ENCODE peak calls at places on chromosomes 6 and 20, in ten cellular contexts. One of them, this sample, is unnamed.

GRCh38 chr20:50034567-50035170 is 51.9 kb downstream of the SNAI1 start:
- DNase-seq in hippocampal formation: no peak
- DNase-seq in activated T-helper 1 cell treated with anti-CD3 and anti-CD28 coated beads, Interleukin-12 subunit alpha, Interleukin-12 subunit beta, Interleukin-2, Interleukin-4 antibody, amounts not matched to agents 30 ng/mL and 10 ng/mL and 1 ng/mL, durations not matched to agents 14 hours and 24 hours and 36 hours: no peak
- DNase-seq in mammary epithelial cell: peak
- DNase-seq in A172: peak
- DNase-seq in activated gamma-delta T cell treated with Interleukin-2 at 50 U/mL for 16 hours: no peak
- DNase-seq in stimulated activated CD8-positive, alpha-beta memory T cell treated with anti-CD3 and anti-CD28 coated beads, Interleukin-4, amount 100 ng/mL, for 48 hours: no peak
- DNase-seq in T-helper 17 cell: no peak
- DNase-seq in dorsolateral prefrontal cortex: no peak
- DNase-seq in MCF 10A: peak
- DNase-seq in this sample: peak

GRCh38 chr20:20553534-20553933 is 158.9 kb downstream of the RALGAPA2 start:
- DNase-seq in dorsolateral prefrontal cortex: no peak
- DNase-seq in stimulated activated CD8-positive, alpha-beta memory T cell treated with anti-CD3 and anti-CD28 coated beads, Interleukin-4, amount 100 ng/mL, for 48 hours: no peak
- DNase-seq in activated T-helper 1 cell treated with anti-CD3 and anti-CD28 coated beads, Interleukin-12 subunit alpha, Interleukin-12 subunit beta, Interleukin-2, Interleukin-4 antibody, amounts not matched to agents 30 ng/mL and 10 ng/mL and 1 ng/mL, durations not matched to agents 14 hours and 24 hours and 36 hours: no peak
- DNase-seq in hippocampal formation: no peak
- DNase-seq in T-helper 17 cell: no peak
- DNase-seq in mammary epithelial cell: no peak
- DNase-seq in activated gamma-delta T cell treated with Interleukin-2 at 50 U/mL for 16 hours: no peak
- DNase-seq in MCF 10A: no peak
- DNase-seq in A172: no peak
- DNase-seq in this sample: no peak

GRCh38 chr20:20603339-20603990 is 109.0 kb downstream of the RALGAPA2 start:
- DNase-seq in activated T-helper 1 cell treated with anti-CD3 and anti-CD28 coated beads, Interleukin-12 subunit alpha, Interleukin-12 subunit beta, Interleukin-2, Interleukin-4 antibody, amounts not matched to agents 30 ng/mL and 10 ng/mL and 1 ng/mL, durations not matched to agents 14 hours and 24 hours and 36 hours: no peak
- DNase-seq in hippocampal formation: no peak
- DNase-seq in dorsolateral prefrontal cortex: no peak
- DNase-seq in activated gamma-delta T cell treated with Interleukin-2 at 50 U/mL for 16 hours: peak
- DNase-seq in A172: no peak
- DNase-seq in MCF 10A: peak
- DNase-seq in T-helper 17 cell: no peak
- DNase-seq in mammary epithelial cell: peak
- DNase-seq in stimulated activated CD8-positive, alpha-beta memory T cell treated with anti-CD3 and anti-CD28 coated beads, Interleukin-4, amount 100 ng/mL, for 48 hours: no peak
- DNase-seq in this sample: peak

GRCh38 chr20:49501917-49502316 is 19.4 kb upstream of the KCNB1 start:
- DNase-seq in MCF 10A: no peak
- DNase-seq in activated gamma-delta T cell treated with Interleukin-2 at 50 U/mL for 16 hours: no peak
- DNase-seq in dorsolateral prefrontal cortex: no peak
- DNase-seq in activated T-helper 1 cell treated with anti-CD3 and anti-CD28 coated beads, Interleukin-12 subunit alpha, Interleukin-12 subunit beta, Interleukin-2, Interleukin-4 antibody, amounts not matched to agents 30 ng/mL and 10 ng/mL and 1 ng/mL, durations not matched to agents 14 hours and 24 hours and 36 hours: no peak
- DNase-seq in stimulated activated CD8-positive, alpha-beta memory T cell treated with anti-CD3 and anti-CD28 coated beads, Interleukin-4, amount 100 ng/mL, for 48 hours: no peak
- DNase-seq in mammary epithelial cell: peak
- DNase-seq in hippocampal formation: no peak
- DNase-seq in A172: peak
- DNase-seq in T-helper 17 cell: no peak
- DNase-seq in this sample: peak

GRCh38 chr6:10595731-10596664 is 74.8 kb downstream of the GCNT2 start:
- DNase-seq in MCF 10A: peak
- DNase-seq in activated gamma-delta T cell treated with Interleukin-2 at 50 U/mL for 16 hours: no peak
- DNase-seq in mammary epithelial cell: no peak
- DNase-seq in A172: peak
- DNase-seq in activated T-helper 1 cell treated with anti-CD3 and anti-CD28 coated beads, Interleukin-12 subunit alpha, Interleukin-12 subunit beta, Interleukin-2, Interleukin-4 antibody, amounts not matched to agents 30 ng/mL and 10 ng/mL and 1 ng/mL, durations not matched to agents 14 hours and 24 hours and 36 hours: no peak
- DNase-seq in dorsolateral prefrontal cortex: no peak
- DNase-seq in stimulated activated CD8-positive, alpha-beta memory T cell treated with anti-CD3 and anti-CD28 coated beads, Interleukin-4, amount 100 ng/mL, for 48 hours: no peak
- DNase-seq in T-helper 17 cell: no peak
- DNase-seq in hippocampal formation: no peak
- DNase-seq in this sample: peak

GRCh38 chr6:22766979-22767378 is 197.6 kb downstream of the HDGFL1 start:
- DNase-seq in MCF 10A: no peak
- DNase-seq in dorsolateral prefrontal cortex: no peak
- DNase-seq in T-helper 17 cell: no peak
- DNase-seq in activated gamma-delta T cell treated with Interleukin-2 at 50 U/mL for 16 hours: no peak
- DNase-seq in activated T-helper 1 cell treated with anti-CD3 and anti-CD28 coated beads, Interleukin-12 subunit alpha, Interleukin-12 subunit beta, Interleukin-2, Interleukin-4 antibody, amounts not matched to agents 30 ng/mL and 10 ng/mL and 1 ng/mL, durations not matched to agents 14 hours and 24 hours and 36 hours: no peak
- DNase-seq in A172: no peak
- DNase-seq in mammary epithelial cell: peak
- DNase-seq in hippocampal formation: no peak
- DNase-seq in stimulated activated CD8-positive, alpha-beta memory T cell treated with anti-CD3 and anti-CD28 coated beads, Interleukin-4, amount 100 ng/mL, for 48 hours: no peak
- DNase-seq in this sample: peak

GRCh38 chr6:170040906-170041305 is 250.0 kb downstream of the DLL1 start:
- DNase-seq in dorsolateral prefrontal cortex: no peak
- DNase-seq in mammary epithelial cell: no peak
- DNase-seq in MCF 10A: no peak
- DNase-seq in activated gamma-delta T cell treated with Interleukin-2 at 50 U/mL for 16 hours: no peak
- DNase-seq in stimulated activated CD8-positive, alpha-beta memory T cell treated with anti-CD3 and anti-CD28 coated beads, Interleukin-4, amount 100 ng/mL, for 48 hours: no peak
- DNase-seq in A172: no peak
- DNase-seq in activated T-helper 1 cell treated with anti-CD3 and anti-CD28 coated beads, Interleukin-12 subunit alpha, Interleukin-12 subunit beta, Interleukin-2, Interleukin-4 antibody, amounts not matched to agents 30 ng/mL and 10 ng/mL and 1 ng/mL, durations not matched to agents 14 hours and 24 hours and 36 hours: no peak
- DNase-seq in T-helper 17 cell: no peak
- DNase-seq in hippocampal formation: no peak
- DNase-seq in this sample: no peak

GRCh38 chr6:36546664-36546957 is 668 bp downstream of the STK38 start:
- DNase-seq in A172: no peak
- DNase-seq in activated T-helper 1 cell treated with anti-CD3 and anti-CD28 coated beads, Interleukin-12 subunit alpha, Interleukin-12 subunit beta, Interleukin-2, Interleukin-4 antibody, amounts not matched to agents 30 ng/mL and 10 ng/mL and 1 ng/mL, durations not matched to agents 14 hours and 24 hours and 36 hours: no peak
- DNase-seq in MCF 10A: no peak
- DNase-seq in dorsolateral prefrontal cortex: no peak
- DNase-seq in T-helper 17 cell: no peak
- DNase-seq in activated gamma-delta T cell treated with Interleukin-2 at 50 U/mL for 16 hours: no peak
- DNase-seq in mammary epithelial cell: peak
- DNase-seq in hippocampal formation: no peak
- DNase-seq in stimulated activated CD8-positive, alpha-beta memory T cell treated with anti-CD3 and anti-CD28 coated beads, Interleukin-4, amount 100 ng/mL, for 48 hours: no peak
- DNase-seq in this sample: no peak

GRCh38 chr6:141123084-141123483 is 1009.6 kb upstream of the GJE1 start:
- DNase-seq in hippocampal formation: no peak
- DNase-seq in mammary epithelial cell: no peak
- DNase-seq in A172: no peak
- DNase-seq in dorsolateral prefrontal cortex: no peak
- DNase-seq in activated gamma-delta T cell treated with Interleukin-2 at 50 U/mL for 16 hours: no peak
- DNase-seq in T-helper 17 cell: no peak
- DNase-seq in activated T-helper 1 cell treated with anti-CD3 and anti-CD28 coated beads, Interleukin-12 subunit alpha, Interleukin-12 subunit beta, Interleukin-2, Interleukin-4 antibody, amounts not matched to agents 30 ng/mL and 10 ng/mL and 1 ng/mL, durations not matched to agents 14 hours and 24 hours and 36 hours: no peak
- DNase-seq in MCF 10A: no peak
- DNase-seq in stimulated activated CD8-positive, alpha-beta memory T cell treated with anti-CD3 and anti-CD28 coated beads, Interleukin-4, amount 100 ng/mL, for 48 hours: no peak
- DNase-seq in this sample: no peak

GRCh38 chr6:163570579-163571231 is 156.2 kb downstream of the QKI start:
- DNase-seq in activated gamma-delta T cell treated with Interleukin-2 at 50 U/mL for 16 hours: no peak
- DNase-seq in stimulated activated CD8-positive, alpha-beta memory T cell treated with anti-CD3 and anti-CD28 coated beads, Interleukin-4, amount 100 ng/mL, for 48 hours: no peak
- DNase-seq in T-helper 17 cell: no peak
- DNase-seq in mammary epithelial cell: no peak
- DNase-seq in A172: no peak
- DNase-seq in dorsolateral prefrontal cortex: no peak
- DNase-seq in MCF 10A: no peak
- DNase-seq in activated T-helper 1 cell treated with anti-CD3 and anti-CD28 coated beads, Interleukin-12 subunit alpha, Interleukin-12 subunit beta, Interleukin-2, Interleukin-4 antibody, amounts not matched to agents 30 ng/mL and 10 ng/mL and 1 ng/mL, durations not matched to agents 14 hours and 24 hours and 36 hours: no peak
- DNase-seq in hippocampal formation: no peak
- DNase-seq in this sample: no peak

GRCh38 chr6:33077908-33078307 is 2.1 kb downstream of the HLA-DPB1 start:
- DNase-seq in stimulated activated CD8-positive, alpha-beta memory T cell treated with anti-CD3 and anti-CD28 coated beads, Interleukin-4, amount 100 ng/mL, for 48 hours: no peak
- DNase-seq in T-helper 17 cell: no peak
- DNase-seq in mammary epithelial cell: no peak
- DNase-seq in dorsolateral prefrontal cortex: no peak
- DNase-seq in A172: no peak
- DNase-seq in MCF 10A: no peak
- DNase-seq in activated gamma-delta T cell treated with Interleukin-2 at 50 U/mL for 16 hours: no peak
- DNase-seq in hippocampal formation: no peak
- DNase-seq in activated T-helper 1 cell treated with anti-CD3 and anti-CD28 coated beads, Interleukin-12 subunit alpha, Interleukin-12 subunit beta, Interleukin-2, Interleukin-4 antibody, amounts not matched to agents 30 ng/mL and 10 ng/mL and 1 ng/mL, durations not matched to agents 14 hours and 24 hours and 36 hours: no peak
- DNase-seq in this sample: no peak

GRCh38 chr20:41142914-41143313 is 5.6 kb downstream of the PLCG1 start:
- DNase-seq in A172: no peak
- DNase-seq in stimulated activated CD8-positive, alpha-beta memory T cell treated with anti-CD3 and anti-CD28 coated beads, Interleukin-4, amount 100 ng/mL, for 48 hours: no peak
- DNase-seq in activated T-helper 1 cell treated with anti-CD3 and anti-CD28 coated beads, Interleukin-12 subunit alpha, Interleukin-12 subunit beta, Interleukin-2, Interleukin-4 antibody, amounts not matched to agents 30 ng/mL and 10 ng/mL and 1 ng/mL, durations not matched to agents 14 hours and 24 hours and 36 hours: peak
- DNase-seq in MCF 10A: no peak
- DNase-seq in activated gamma-delta T cell treated with Interleukin-2 at 50 U/mL for 16 hours: peak
- DNase-seq in T-helper 17 cell: peak
- DNase-seq in mammary epithelial cell: no peak
- DNase-seq in dorsolateral prefrontal cortex: no peak
- DNase-seq in hippocampal formation: no peak
- DNase-seq in this sample: no peak

GRCh38 chr20:24996449-24997195 is 4.1 kb upstream of the APMAP start:
- DNase-seq in dorsolateral prefrontal cortex: peak
- DNase-seq in activated gamma-delta T cell treated with Interleukin-2 at 50 U/mL for 16 hours: no peak
- DNase-seq in T-helper 17 cell: no peak
- DNase-seq in mammary epithelial cell: no peak
- DNase-seq in MCF 10A: no peak
- DNase-seq in A172: no peak
- DNase-seq in hippocampal formation: no peak
- DNase-seq in activated T-helper 1 cell treated with anti-CD3 and anti-CD28 coated beads, Interleukin-12 subunit alpha, Interleukin-12 subunit beta, Interleukin-2, Interleukin-4 antibody, amounts not matched to agents 30 ng/mL and 10 ng/mL and 1 ng/mL, durations not matched to agents 14 hours and 24 hours and 36 hours: no peak
- DNase-seq in stimulated activated CD8-positive, alpha-beta memory T cell treated with anti-CD3 and anti-CD28 coated beads, Interleukin-4, amount 100 ng/mL, for 48 hours: peak
- DNase-seq in this sample: no peak

GRCh38 chr20:63915471-63915870 is 20.5 kb downstream of the DNAJC5 start:
- DNase-seq in T-helper 17 cell: no peak
- DNase-seq in dorsolateral prefrontal cortex: peak
- DNase-seq in hippocampal formation: peak
- DNase-seq in stimulated activated CD8-positive, alpha-beta memory T cell treated with anti-CD3 and anti-CD28 coated beads, Interleukin-4, amount 100 ng/mL, for 48 hours: no peak
- DNase-seq in activated gamma-delta T cell treated with Interleukin-2 at 50 U/mL for 16 hours: no peak
- DNase-seq in activated T-helper 1 cell treated with anti-CD3 and anti-CD28 coated beads, Interleukin-12 subunit alpha, Interleukin-12 subunit beta, Interleukin-2, Interleukin-4 antibody, amounts not matched to agents 30 ng/mL and 10 ng/mL and 1 ng/mL, durations not matched to agents 14 hours and 24 hours and 36 hours: no peak
- DNase-seq in mammary epithelial cell: no peak
- DNase-seq in MCF 10A: no peak
- DNase-seq in A172: no peak
- DNase-seq in this sample: no peak

GRCh38 chr20:44730441-44730840 is 15.2 kb upstream of the KCNK15 start:
- DNase-seq in MCF 10A: peak
- DNase-seq in stimulated activated CD8-positive, alpha-beta memory T cell treated with anti-CD3 and anti-CD28 coated beads, Interleukin-4, amount 100 ng/mL, for 48 hours: no peak
- DNase-seq in activated T-helper 1 cell treated with anti-CD3 and anti-CD28 coated beads, Interleukin-12 subunit alpha, Interleukin-12 subunit beta, Interleukin-2, Interleukin-4 antibody, amounts not matched to agents 30 ng/mL and 10 ng/mL and 1 ng/mL, durations not matched to agents 14 hours and 24 hours and 36 hours: no peak
- DNase-seq in A172: peak
- DNase-seq in T-helper 17 cell: no peak
- DNase-seq in mammary epithelial cell: peak
- DNase-seq in activated gamma-delta T cell treated with Interleukin-2 at 50 U/mL for 16 hours: no peak
- DNase-seq in dorsolateral prefrontal cortex: no peak
- DNase-seq in hippocampal formation: no peak
- DNase-seq in this sample: peak

GRCh38 chr20:61584851-61585250 is 332.8 kb downstream of the CDH4 start:
- DNase-seq in A172: no peak
- DNase-seq in mammary epithelial cell: no peak
- DNase-seq in activated T-helper 1 cell treated with anti-CD3 and anti-CD28 coated beads, Interleukin-12 subunit alpha, Interleukin-12 subunit beta, Interleukin-2, Interleukin-4 antibody, amounts not matched to agents 30 ng/mL and 10 ng/mL and 1 ng/mL, durations not matched to agents 14 hours and 24 hours and 36 hours: no peak
- DNase-seq in dorsolateral prefrontal cortex: no peak
- DNase-seq in hippocampal formation: no peak
- DNase-seq in stimulated activated CD8-positive, alpha-beta memory T cell treated with anti-CD3 and anti-CD28 coated beads, Interleukin-4, amount 100 ng/mL, for 48 hours: no peak
- DNase-seq in T-helper 17 cell: no peak
- DNase-seq in MCF 10A: no peak
- DNase-seq in activated gamma-delta T cell treated with Interleukin-2 at 50 U/mL for 16 hours: no peak
- DNase-seq in this sample: no peak

GRCh38 chr6:75205776-75206334 is at the start of gene COL12A1:
- DNase-seq in activated T-helper 1 cell treated with anti-CD3 and anti-CD28 coated beads, Interleukin-12 subunit alpha, Interleukin-12 subunit beta, Interleukin-2, Interleukin-4 antibody, amounts not matched to agents 30 ng/mL and 10 ng/mL and 1 ng/mL, durations not matched to agents 14 hours and 24 hours and 36 hours: no peak
- DNase-seq in stimulated activated CD8-positive, alpha-beta memory T cell treated with anti-CD3 and anti-CD28 coated beads, Interleukin-4, amount 100 ng/mL, for 48 hours: peak
- DNase-seq in A172: peak
- DNase-seq in T-helper 17 cell: no peak
- DNase-seq in mammary epithelial cell: peak
- DNase-seq in hippocampal formation: no peak
- DNase-seq in activated gamma-delta T cell treated with Interleukin-2 at 50 U/mL for 16 hours: no peak
- DNase-seq in dorsolateral prefrontal cortex: peak
- DNase-seq in MCF 10A: peak
- DNase-seq in this sample: peak

GRCh38 chr6:18242062-18242851 is 22.1 kb downstream of the DEK start:
- DNase-seq in activated gamma-delta T cell treated with Interleukin-2 at 50 U/mL for 16 hours: no peak
- DNase-seq in stimulated activated CD8-positive, alpha-beta memory T cell treated with anti-CD3 and anti-CD28 coated beads, Interleukin-4, amount 100 ng/mL, for 48 hours: no peak
- DNase-seq in MCF 10A: peak
- DNase-seq in T-helper 17 cell: no peak
- DNase-seq in A172: peak
- DNase-seq in dorsolateral prefrontal cortex: no peak
- DNase-seq in activated T-helper 1 cell treated with anti-CD3 and anti-CD28 coated beads, Interleukin-12 subunit alpha, Interleukin-12 subunit beta, Interleukin-2, Interleukin-4 antibody, amounts not matched to agents 30 ng/mL and 10 ng/mL and 1 ng/mL, durations not matched to agents 14 hours and 24 hours and 36 hours: no peak
- DNase-seq in hippocampal formation: no peak
- DNase-seq in mammary epithelial cell: peak
- DNase-seq in this sample: peak

GRCh38 chr6:132298344-132298949 is 102.8 kb downstream of the MOXD1 start:
- DNase-seq in mammary epithelial cell: peak
- DNase-seq in hippocampal formation: peak
- DNase-seq in dorsolateral prefrontal cortex: no peak
- DNase-seq in MCF 10A: peak
- DNase-seq in T-helper 17 cell: no peak
- DNase-seq in activated T-helper 1 cell treated with anti-CD3 and anti-CD28 coated beads, Interleukin-12 subunit alpha, Interleukin-12 subunit beta, Interleukin-2, Interleukin-4 antibody, amounts not matched to agents 30 ng/mL and 10 ng/mL and 1 ng/mL, durations not matched to agents 14 hours and 24 hours and 36 hours: no peak
- DNase-seq in A172: peak
- DNase-seq in stimulated activated CD8-positive, alpha-beta memory T cell treated with anti-CD3 and anti-CD28 coated beads, Interleukin-4, amount 100 ng/mL, for 48 hours: peak
- DNase-seq in activated gamma-delta T cell treated with Interleukin-2 at 50 U/mL for 16 hours: peak
- DNase-seq in this sample: peak

GRCh38 chr20:36632147-36632486 is 13.9 kb downstream of the SLA2 start:
- DNase-seq in hippocampal formation: no peak
- DNase-seq in T-helper 17 cell: no peak
- DNase-seq in activated T-helper 1 cell treated with anti-CD3 and anti-CD28 coated beads, Interleukin-12 subunit alpha, Interleukin-12 subunit beta, Interleukin-2, Interleukin-4 antibody, amounts not matched to agents 30 ng/mL and 10 ng/mL and 1 ng/mL, durations not matched to agents 14 hours and 24 hours and 36 hours: no peak
- DNase-seq in MCF 10A: no peak
- DNase-seq in dorsolateral prefrontal cortex: no peak
- DNase-seq in activated gamma-delta T cell treated with Interleukin-2 at 50 U/mL for 16 hours: no peak
- DNase-seq in mammary epithelial cell: no peak
- DNase-seq in stimulated activated CD8-positive, alpha-beta memory T cell treated with anti-CD3 and anti-CD28 coated beads, Interleukin-4, amount 100 ng/mL, for 48 hours: no peak
- DNase-seq in A172: no peak
- DNase-seq in this sample: no peak

GRCh38 chr20:62158541-62158940 is 15.0 kb downstream of the SS18L1 start:
- DNase-seq in activated gamma-delta T cell treated with Interleukin-2 at 50 U/mL for 16 hours: no peak
- DNase-seq in MCF 10A: no peak
- DNase-seq in hippocampal formation: no peak
- DNase-seq in T-helper 17 cell: no peak
- DNase-seq in dorsolateral prefrontal cortex: no peak
- DNase-seq in stimulated activated CD8-positive, alpha-beta memory T cell treated with anti-CD3 and anti-CD28 coated beads, Interleukin-4, amount 100 ng/mL, for 48 hours: no peak
- DNase-seq in activated T-helper 1 cell treated with anti-CD3 and anti-CD28 coated beads, Interleukin-12 subunit alpha, Interleukin-12 subunit beta, Interleukin-2, Interleukin-4 antibody, amounts not matched to agents 30 ng/mL and 10 ng/mL and 1 ng/mL, durations not matched to agents 14 hours and 24 hours and 36 hours: no peak
- DNase-seq in mammary epithelial cell: no peak
- DNase-seq in A172: no peak
- DNase-seq in this sample: no peak

GRCh38 chr6:19865178-19865577 is 28.0 kb downstream of the ID4 start:
- DNase-seq in T-helper 17 cell: no peak
- DNase-seq in hippocampal formation: no peak
- DNase-seq in activated gamma-delta T cell treated with Interleukin-2 at 50 U/mL for 16 hours: no peak
- DNase-seq in mammary epithelial cell: no peak
- DNase-seq in A172: no peak
- DNase-seq in stimulated activated CD8-positive, alpha-beta memory T cell treated with anti-CD3 and anti-CD28 coated beads, Interleukin-4, amount 100 ng/mL, for 48 hours: no peak
- DNase-seq in activated T-helper 1 cell treated with anti-CD3 and anti-CD28 coated beads, Interleukin-12 subunit alpha, Interleukin-12 subunit beta, Interleukin-2, Interleukin-4 antibody, amounts not matched to agents 30 ng/mL and 10 ng/mL and 1 ng/mL, durations not matched to agents 14 hours and 24 hours and 36 hours: no peak
- DNase-seq in MCF 10A: no peak
- DNase-seq in dorsolateral prefrontal cortex: no peak
- DNase-seq in this sample: no peak

GRCh38 chr6:26351544-26351953 is 13.4 kb upstream of the BTN3A2 start:
- DNase-seq in A172: peak
- DNase-seq in activated T-helper 1 cell treated with anti-CD3 and anti-CD28 coated beads, Interleukin-12 subunit alpha, Interleukin-12 subunit beta, Interleukin-2, Interleukin-4 antibody, amounts not matched to agents 30 ng/mL and 10 ng/mL and 1 ng/mL, durations not matched to agents 14 hours and 24 hours and 36 hours: no peak
- DNase-seq in T-helper 17 cell: no peak
- DNase-seq in mammary epithelial cell: peak
- DNase-seq in stimulated activated CD8-positive, alpha-beta memory T cell treated with anti-CD3 and anti-CD28 coated beads, Interleukin-4, amount 100 ng/mL, for 48 hours: no peak
- DNase-seq in hippocampal formation: no peak
- DNase-seq in MCF 10A: peak
- DNase-seq in dorsolateral prefrontal cortex: no peak
- DNase-seq in activated gamma-delta T cell treated with Interleukin-2 at 50 U/mL for 16 hours: no peak
- DNase-seq in this sample: peak